ENCODE peak calls at places on chromosomes 3 and 15, in eight cellular contexts. X, S, U, P, N, R, B and I are unnamed samples.

GRCh38 chr15:59537384-59537783 is 74.2 kb upstream of the GCNT3 start:
- DNase-seq in B (no peak), R (no peak), P (no peak), N (no peak), X (no peak), U (no peak), S (no peak), I (no peak)

GRCh38 chr15:40928975-40929729 is at the start of gene DLL4:
- DNase-seq in N (no peak), P (peak), B (no peak), R (peak), S (no peak), X (no peak), U (no peak), I (peak)

GRCh38 chr3:144350125-144350524 is 378.5 kb downstream of the DIPK2A start:
- DNase-seq in N (no peak), P (no peak), U (no peak), X (no peak), S (no peak), B (no peak), R (no peak), I (no peak)

GRCh38 chr3:3109407-3110298 is 521 bp downstream of the IL5RA start:
- DNase-seq in U (no peak), X (no peak), N (no peak), P (no peak), B (no peak), S (no peak), R (no peak), I (no peak)

GRCh38 chr3:156554515-156554841 is 439 bp downstream of the SSR3 start:
- DNase-seq in S (no peak), R (no peak), B (no peak), P (no peak), N (no peak), X (no peak), U (peak), I (no peak)

GRCh38 chr3:169813757-169814517 is 1.2 kb upstream of the LRRC34 start:
- DNase-seq in N (peak), U (no peak), S (peak), P (no peak), B (no peak), X (peak), R (peak), I (peak)

GRCh38 chr3:64319391-64319790 is 94.1 kb upstream of the PRICKLE2 start:
- DNase-seq in R (no peak), P (no peak), S (no peak), B (no peak), U (no peak), X (no peak), N (no peak), I (no peak)

GRCh38 chr3:102114264-102114979 is 265.1 kb downstream of the NFKBIZ start:
- DNase-seq in U (peak), P (no peak), N (no peak), X (no peak), B (no peak), R (no peak), S (no peak), I (no peak)

GRCh38 chr3:63557912-63558311 is 94.6 kb upstream of the SNTN start:
- DNase-seq in X (no peak), B (no peak), S (no peak), U (no peak), P (no peak), N (no peak), R (no peak), I (no peak)

GRCh38 chr3:132872711-132873110 is 150.5 kb upstream of the NPHP3 start:
- DNase-seq in N (no peak), P (no peak), S (no peak), U (no peak), X (no peak), B (no peak), R (no peak), I (no peak)

GRCh38 chr15:63203451-63204090 is 14.2 kb downstream of the RAB8B start:
- DNase-seq in R (peak), P (no peak), B (no peak), N (peak), U (no peak), X (peak), S (peak), I (no peak)

GRCh38 chr3:151016421-151016820 is 43.9 kb upstream of the CLRN1 start:
- DNase-seq in S (no peak), B (no peak), R (no peak), U (no peak), X (no peak), P (no peak), N (no peak), I (no peak)

GRCh38 chr3:23808525-23808924 is 2.8 kb downstream of the UBE2E1 start:
- DNase-seq in B (no peak), N (no peak), U (no peak), X (no peak), S (no peak), R (no peak), P (no peak), I (no peak)

GRCh38 chr3:31345581-31345980 is 187.1 kb upstream of the STT3B start:
- DNase-seq in R (no peak), U (no peak), P (no peak), S (no peak), N (no peak), B (no peak), X (no peak), I (no peak)